ENCODE peak calls at places on chromosome 6, in nine cellular contexts. A, K, V, T, X, B, M, Z and Y are unnamed samples.

GRCh38 chr6:33057222-33058150 is 16.0 kb downstream of the HLA-DPA1 start:
- DNase-seq in A (no peak), K (no peak), V (no peak), T (no peak), X (no peak), B (no peak), M (no peak), Z (no peak), Y (no peak)

GRCh38 chr6:36128073-36128472 is 2.2 kb upstream of the MAPK13 start:
- DNase-seq in A (peak), K (no peak), V (no peak), T (no peak), X (no peak), B (no peak), M (no peak), Z (no peak), Y (no peak)

GRCh38 chr6:124073820-124074587 is 270.3 kb downstream of the NKAIN2 start:
- DNase-seq in A (no peak), K (no peak), V (no peak), T (no peak), X (no peak), B (no peak), M (no peak), Z (no peak), Y (no peak)

GRCh38 chr6:129748212-129748900 is 38.4 kb upstream of the ARHGAP18 start:
- DNase-seq in A (no peak), K (peak), V (no peak), T (no peak), X (peak), B (peak), M (peak), Z (no peak), Y (no peak)

GRCh38 chr6:117494283-117494682 is 11.8 kb downstream of the DCBLD1 start:
- DNase-seq in A (no peak), K (peak), V (no peak), T (no peak), X (peak), B (no peak), M (no peak), Z (no peak), Y (no peak)

GRCh38 chr6:36381502-36382389 is 5.7 kb downstream of the ETV7 start:
- DNase-seq in A (no peak), K (no peak), V (no peak), T (no peak), X (no peak), B (no peak), M (no peak), Z (no peak), Y (no peak)

GRCh38 chr6:69953491-69953890 is 87.1 kb downstream of the COL19A1 start:
- DNase-seq in A (no peak), K (no peak), V (no peak), T (no peak), X (no peak), B (no peak), M (no peak), Z (no peak), Y (peak)

GRCh38 chr6:151141685-151142084 is 98.1 kb upstream of the AKAP12 start:
- DNase-seq in A (no peak), K (peak), V (no peak), T (no peak), X (no peak), B (no peak), M (no peak), Z (no peak), Y (no peak)

GRCh38 chr6:144585217-144585814 is 300.2 kb downstream of the UTRN start:
- DNase-seq in A (no peak), K (peak), V (no peak), T (no peak), X (peak), B (no peak), M (no peak), Z (no peak), Y (no peak)

GRCh38 chr6:89187504-89187903 is 29.7 kb downstream of the GABRR1 start:
- DNase-seq in A (no peak), K (no peak), V (no peak), T (no peak), X (no peak), B (no peak), M (no peak), Z (no peak), Y (no peak)

GRCh38 chr6:160379464-160379863 is 31.3 kb downstream of the SLC22A3 start:
- DNase-seq in A (no peak), K (peak), V (no peak), T (no peak), X (peak), B (no peak), M (no peak), Z (no peak), Y (no peak)

GRCh38 chr6:165834613-165835259 is 171.7 kb upstream of the PDE10A start:
- DNase-seq in A (no peak), K (peak), V (peak), T (peak), X (no peak), B (no peak), M (no peak), Z (no peak), Y (no peak)

GRCh38 chr6:12148317-12148801 is 136.2 kb downstream of the HIVEP1 start:
- DNase-seq in A (no peak), K (peak), V (no peak), T (no peak), X (peak), B (no peak), M (no peak), Z (no peak), Y (no peak)

GRCh38 chr6:147212618-147213017 is 8.4 kb downstream of the STXBP5 start:
- DNase-seq in A (no peak), K (no peak), V (no peak), T (no peak), X (no peak), B (no peak), M (no peak), Z (no peak), Y (no peak)

GRCh38 chr6:106870069-106870468 is 104.5 kb downstream of the CD24 start:
- DNase-seq in A (no peak), K (peak), V (no peak), T (peak), X (no peak), B (no peak), M (no peak), Z (no peak), Y (no peak)

GRCh38 chr6:112881027-112881426 is 533.9 kb downstream of the RFPL4B start:
- DNase-seq in A (no peak), K (peak), V (no peak), T (no peak), X (peak), B (no peak), M (no peak), Z (no peak), Y (no peak)

GRCh38 chr6:17042422-17043147 is 59.3 kb upstream of the STMND1 start:
- DNase-seq in A (no peak), K (peak), V (no peak), T (peak), X (peak), B (no peak), M (no peak), Z (no peak), Y (peak)

GRCh38 chr6:12767016-12767415 is 50.4 kb downstream of the PHACTR1 start:
- DNase-seq in A (no peak), K (no peak), V (no peak), T (peak), X (no peak), B (no peak), M (no peak), Z (no peak), Y (no peak)

GRCh38 chr6:13273931-13274706 is 54.2 kb downstream of the TBC1D7 start:
- DNase-seq in A (no peak), K (no peak), V (no peak), T (no peak), X (no peak), B (peak), M (no peak), Z (no peak), Y (no peak)

GRCh38 chr6:29628419-29629281 is 4.3 kb downstream of the GABBR1 start:
- DNase-seq in A (peak), K (peak), V (peak), T (no peak), X (peak), B (peak), M (peak), Z (peak), Y (peak)
- TF ChIP-seq CTCF in A (peak), K (peak), V (peak), T (peak), X (peak), B (peak), M (peak), Z (peak), Y (peak)

GRCh38 chr6:15444881-15445280 is 199.0 kb downstream of the JARID2 start:
- DNase-seq in A (no peak), K (no peak), V (no peak), T (no peak), X (peak), B (no peak), M (no peak), Z (no peak), Y (no peak)
- TF ChIP-seq CTCF in A (no peak), K (no peak), V (no peak), T (peak), X (no peak), B (no peak), M (no peak), Z (no peak), Y (no peak)

DNA sequence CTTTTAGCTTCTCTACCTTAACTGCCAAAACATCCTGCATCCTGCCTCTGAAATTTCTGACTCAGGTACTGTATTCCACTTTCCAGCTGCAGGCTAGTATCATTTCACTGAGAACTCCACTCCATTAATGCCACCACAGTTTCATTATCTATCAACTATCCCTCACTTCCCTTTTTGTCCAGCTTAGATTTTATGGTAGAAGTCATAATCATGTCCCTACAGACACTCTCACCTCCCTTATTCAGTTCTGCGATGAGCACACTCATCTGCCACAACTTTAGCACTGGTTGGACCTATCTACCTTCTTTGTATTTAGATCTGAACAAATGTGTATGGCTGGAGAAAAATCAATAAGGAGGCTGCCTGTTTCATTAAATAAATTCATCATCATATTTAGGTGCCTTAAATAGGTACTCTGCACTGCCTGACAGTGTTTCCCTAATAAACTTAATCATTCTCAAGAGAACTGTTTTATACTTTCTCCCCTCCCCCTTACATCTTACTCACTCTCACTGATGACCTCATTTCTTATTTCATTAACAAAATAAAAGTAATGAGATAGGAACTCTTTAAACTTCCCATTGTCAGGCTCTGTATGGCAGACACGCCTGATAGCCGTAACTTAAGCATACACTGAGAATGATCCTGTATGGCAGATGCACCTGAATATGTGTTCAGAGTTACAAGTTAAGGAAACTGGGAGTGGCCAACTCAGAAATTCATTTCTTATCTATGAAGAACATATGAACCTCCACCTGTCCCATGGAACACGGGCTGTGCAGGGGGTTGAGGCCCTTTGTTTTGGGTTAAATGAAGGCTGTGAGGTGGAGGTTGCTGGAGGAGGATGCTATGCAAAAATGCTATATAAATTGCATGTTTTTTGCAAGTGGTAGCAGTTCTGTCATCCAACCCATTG is 95.3 kb upstream of the MAN1A1 start:
- DNase-seq in A (no peak), K (peak), V (no peak), T (no peak), X (peak), B (no peak), M (no peak), Z (no peak), Y (no peak)
- TF ChIP-seq CTCF in A (no peak), K (no peak), V (no peak), T (no peak), X (no peak), B (no peak), M (no peak), Z (no peak), Y (no peak)

GRCh38 chr6:56062856-56063255 is 184.5 kb downstream of the COL21A1 start:
- DNase-seq in A (no peak), K (peak), V (no peak), T (no peak), X (peak), B (no peak), M (no peak), Z (no peak), Y (no peak)
- TF ChIP-seq CTCF in A (no peak), K (no peak), V (no peak), T (no peak), X (no peak), B (no peak), M (no peak), Z (no peak), Y (no peak)

GRCh38 chr6:24357336-24358218 is at the start of gene DCDC2:
- DNase-seq in A (peak), K (peak), V (no peak), T (peak), X (peak), B (peak), M (no peak), Z (no peak), Y (peak)
- TF ChIP-seq CTCF in A (no peak), K (no peak), V (no peak), T (no peak), X (no peak), B (no peak), M (no peak), Z (no peak), Y (no peak)

DNA sequence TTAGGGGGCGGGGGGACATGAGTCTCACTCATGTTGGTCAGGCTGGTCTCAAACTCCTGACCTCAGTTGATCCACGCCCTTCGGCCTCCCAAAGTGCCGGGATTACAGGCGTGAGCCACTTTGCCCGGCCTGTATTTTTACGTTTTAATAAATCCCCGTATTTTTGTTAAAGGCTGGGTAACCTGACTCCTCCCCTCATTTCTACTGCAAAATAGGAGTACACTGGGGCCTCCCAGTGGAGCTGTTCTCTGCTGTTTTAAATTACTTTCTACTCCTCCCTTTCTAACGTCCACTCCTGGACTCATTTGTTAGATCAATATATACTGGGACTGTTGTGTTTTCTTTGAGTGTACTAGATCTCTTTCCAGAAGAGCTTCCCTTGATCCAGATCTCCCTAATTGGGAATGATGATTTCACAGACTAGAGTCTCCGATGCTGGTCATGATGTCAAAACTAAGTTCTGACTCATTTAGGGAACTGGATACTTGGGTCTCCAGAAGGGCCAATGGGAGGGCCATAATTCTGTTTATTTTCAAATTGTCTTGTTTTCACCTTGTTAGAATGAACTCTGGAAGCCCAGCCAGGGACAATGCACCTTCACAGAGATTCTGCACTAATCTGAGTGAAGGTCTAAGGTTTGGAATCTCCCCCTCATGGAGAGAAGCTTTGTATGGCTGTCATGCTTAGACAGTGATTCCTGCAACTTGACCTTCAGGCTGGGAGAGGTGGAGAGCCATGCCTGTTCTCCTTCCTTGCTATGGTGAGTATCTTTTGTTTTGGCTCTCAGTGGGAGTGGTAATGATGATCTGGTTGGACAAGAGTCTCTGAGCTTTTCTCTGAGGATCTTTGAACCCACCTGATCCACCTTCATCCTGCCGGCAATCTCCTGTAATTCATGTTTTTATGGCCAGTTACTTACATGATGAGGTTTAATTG is 9.4 kb downstream of the HSPA1B start:
- DNase-seq in A (no peak), K (peak), V (no peak), T (no peak), X (peak), B (no peak), M (no peak), Z (no peak), Y (no peak)
- TF ChIP-seq CTCF in A (no peak), K (peak), V (no peak), T (peak), X (no peak), B (no peak), M (no peak), Z (peak), Y (no peak)

DNA sequence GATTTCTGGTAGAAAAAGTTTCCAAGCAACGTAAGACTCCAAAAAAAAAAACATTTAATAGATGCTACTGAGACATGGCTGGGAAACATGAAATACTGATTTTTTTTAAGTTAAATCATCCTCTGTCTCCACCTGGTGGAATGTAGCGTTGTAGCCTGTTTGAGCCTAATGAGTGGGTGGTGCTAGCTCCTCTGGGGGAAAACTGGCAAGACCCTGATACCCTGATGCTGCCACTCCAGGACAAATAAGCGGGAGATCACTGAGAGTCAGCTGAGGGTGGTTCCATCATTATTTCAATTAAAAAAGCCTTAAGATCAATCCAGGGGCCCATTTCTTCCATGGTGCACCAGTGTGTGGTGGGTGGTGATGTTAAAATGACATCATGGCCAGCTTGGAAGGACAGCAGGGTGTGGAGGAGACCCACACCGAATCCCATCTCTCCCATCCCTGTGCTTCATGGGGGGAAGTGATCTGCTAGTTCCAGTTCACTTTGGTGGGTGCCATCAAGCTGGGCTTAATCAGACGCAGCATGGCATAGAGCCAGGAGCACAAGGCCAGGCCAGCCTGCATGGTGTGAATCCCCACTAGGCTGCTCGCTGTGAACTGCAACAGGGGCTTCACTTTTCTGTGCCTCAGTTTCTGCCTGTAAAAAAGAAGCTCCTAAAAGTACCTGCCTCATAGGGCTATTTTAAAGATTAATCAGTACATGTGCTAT is 12.8 kb upstream of the MRPS10 start:
- DNase-seq in A (no peak), K (no peak), V (no peak), T (no peak), X (peak), B (no peak), M (no peak), Z (peak), Y (no peak)
- TF ChIP-seq CTCF in A (no peak), K (peak), V (no peak), T (peak), X (peak), B (no peak), M (no peak), Z (peak), Y (peak)

GRCh38 chr6:15644904-15645303 is 17.9 kb downstream of the DTNBP1 start:
- DNase-seq in A (no peak), K (no peak), V (no peak), T (no peak), X (no peak), B (no peak), M (no peak), Z (no peak), Y (no peak)

GRCh38 chr6:15638373-15638772 is 24.5 kb downstream of the DTNBP1 start:
- DNase-seq in A (no peak), K (no peak), V (no peak), T (no peak), X (no peak), B (no peak), M (no peak), Z (no peak), Y (no peak)

GRCh38 chr6:15643542-15643941 is 19.3 kb downstream of the DTNBP1 start:
- DNase-seq in A (no peak), K (no peak), V (no peak), T (no peak), X (no peak), B (no peak), M (no peak), Z (no peak), Y (no peak)

GRCh38 chr6:15642276-15642675 is 20.6 kb downstream of the DTNBP1 start:
- DNase-seq in A (no peak), K (no peak), V (no peak), T (no peak), X (no peak), B (no peak), M (no peak), Z (no peak), Y (no peak)
- TF ChIP-seq CTCF in A (no peak), K (peak), V (no peak), T (peak), X (no peak), B (no peak), M (no peak), Z (no peak), Y (no peak)